ENCODE peak calls at places on chromosome 1, in eight cellular contexts. One of them, this sample, is unnamed.
A peak's percentile ranks its signal among the peaks of the same experiment; 100 is the strongest.

GRCh38 chr1:207847116-207847515 is 63.8 kb downstream of the CD34 start:
- DNase-seq in IMR-90: no peak
- DNase-seq in pancreas: no peak
- DNase-seq in adrenal gland: no peak
- DNase-seq in neuronal stem cell: no peak
- DNase-seq in PC-9: no peak
- DNase-seq in ovary: no peak
- DNase-seq in foreskin keratinocyte: peak; percentile 91
- DNase-seq in this sample: no peak

GRCh38 chr1:210736681-210737080 is 397.3 kb downstream of the KCNH1 start:
- DNase-seq in IMR-90: no peak
- DNase-seq in neuronal stem cell: no peak
- DNase-seq in foreskin keratinocyte: no peak
- DNase-seq in PC-9: no peak
- DNase-seq in ovary: no peak
- DNase-seq in adrenal gland: no peak
- DNase-seq in pancreas: no peak
- DNase-seq in this sample: no peak

GRCh38 chr1:87362063-87362833 is 33.6 kb downstream of the LMO4 start:
- DNase-seq in pancreas: no peak
- DNase-seq in foreskin keratinocyte: no peak
- DNase-seq in ovary: no peak
- DNase-seq in adrenal gland: no peak
- DNase-seq in PC-9: no peak
- DNase-seq in IMR-90: no peak
- DNase-seq in neuronal stem cell: no peak
- DNase-seq in this sample: no peak

GRCh38 chr1:201219481-201220387 is 29.1 kb downstream of the IGFN1 start:
- DNase-seq in PC-9: no peak
- DNase-seq in foreskin keratinocyte: no peak
- DNase-seq in IMR-90: no peak
- DNase-seq in pancreas: no peak
- DNase-seq in ovary: peak; percentile 7
- DNase-seq in adrenal gland: no peak
- DNase-seq in neuronal stem cell: no peak
- DNase-seq in this sample: no peak

GRCh38 chr1:8427986-8428385 is 110.1 kb downstream of the SLC45A1 start:
- DNase-seq in neuronal stem cell: no peak
- DNase-seq in pancreas: no peak
- DNase-seq in PC-9: no peak
- DNase-seq in ovary: no peak
- DNase-seq in adrenal gland: no peak
- DNase-seq in IMR-90: no peak
- DNase-seq in foreskin keratinocyte: no peak
- DNase-seq in this sample: no peak

GRCh38 chr1:14366361-14367018 is 232.0 kb upstream of the KAZN start:
- DNase-seq in pancreas: no peak
- DNase-seq in foreskin keratinocyte: no peak
- DNase-seq in PC-9: no peak
- DNase-seq in ovary: peak; percentile 45
- DNase-seq in IMR-90: no peak
- DNase-seq in neuronal stem cell: no peak
- DNase-seq in adrenal gland: no peak
- DNase-seq in this sample: no peak

GRCh38 chr1:66834926-66835325 is 33.9 kb upstream of the INSL5 start:
- DNase-seq in neuronal stem cell: no peak
- DNase-seq in adrenal gland: no peak
- DNase-seq in ovary: no peak
- DNase-seq in pancreas: no peak
- DNase-seq in PC-9: no peak
- DNase-seq in foreskin keratinocyte: no peak
- DNase-seq in IMR-90: no peak
- DNase-seq in this sample: no peak

GRCh38 chr1:227927971-227928741 is 19.6 kb downstream of the WNT9A start:
- DNase-seq in pancreas: no peak
- DNase-seq in PC-9: no peak
- DNase-seq in foreskin keratinocyte: no peak
- DNase-seq in IMR-90: no peak
- DNase-seq in adrenal gland: no peak
- DNase-seq in neuronal stem cell: no peak
- DNase-seq in ovary: no peak
- DNase-seq in this sample: no peak

GRCh38 chr1:22831729-22832413 is 121.2 kb downstream of the EPHB2 start:
- DNase-seq in ovary: no peak
- DNase-seq in adrenal gland: peak; percentile 84
- DNase-seq in PC-9: peak; percentile 94
- DNase-seq in IMR-90: peak; percentile 93
- DNase-seq in foreskin keratinocyte: peak; percentile 93
- DNase-seq in pancreas: no peak
- DNase-seq in neuronal stem cell: no peak
- DNase-seq in this sample: no peak

GRCh38 chr1:39317910-39318633 is 113.6 kb downstream of the MACF1 start:
- DNase-seq in neuronal stem cell: no peak
- DNase-seq in pancreas: no peak
- DNase-seq in adrenal gland: no peak
- DNase-seq in foreskin keratinocyte: no peak
- DNase-seq in ovary: no peak
- DNase-seq in PC-9: no peak
- DNase-seq in IMR-90: no peak
- DNase-seq in this sample: no peak

GRCh38 chr1:223727541-223727940 is 15.2 kb downstream of the CAPN2 start:
- DNase-seq in adrenal gland: no peak
- DNase-seq in IMR-90: peak; percentile 75
- DNase-seq in foreskin keratinocyte: no peak
- DNase-seq in pancreas: no peak
- DNase-seq in ovary: no peak
- DNase-seq in PC-9: no peak
- DNase-seq in neuronal stem cell: no peak
- DNase-seq in this sample: no peak
- H3K27ac ChIP-seq in adrenal gland: peak overlapping the region; percentile 3
- H3K27ac ChIP-seq in IMR-90: peak overlapping the region; percentile 87
- H3K27ac ChIP-seq in foreskin keratinocyte: no peak overlapping the region
- H3K27ac ChIP-seq in pancreas: no peak overlapping the region
- H3K27ac ChIP-seq in ovary: peak overlapping the region; percentile 70
- H3K27ac ChIP-seq in PC-9: no peak overlapping the region
- H3K27ac ChIP-seq in neuronal stem cell: no peak overlapping the region
- H3K27ac ChIP-seq in this sample: peak overlapping the region; percentile 65

GRCh38 chr1:170891872-170892271 is 43.5 kb upstream of the MROH9 start:
- DNase-seq in pancreas: no peak
- DNase-seq in IMR-90: no peak
- DNase-seq in ovary: no peak
- DNase-seq in neuronal stem cell: no peak
- DNase-seq in foreskin keratinocyte: no peak
- DNase-seq in PC-9: no peak
- DNase-seq in adrenal gland: no peak
- DNase-seq in this sample: no peak

GRCh38 chr1:170886460-170886859 is 48.9 kb upstream of the MROH9 start:
- DNase-seq in neuronal stem cell: no peak
- DNase-seq in adrenal gland: no peak
- DNase-seq in pancreas: no peak
- DNase-seq in foreskin keratinocyte: no peak
- DNase-seq in ovary: no peak
- DNase-seq in IMR-90: no peak
- DNase-seq in PC-9: no peak
- DNase-seq in this sample: no peak

GRCh38 chr1:170885551-170885950 is 49.8 kb upstream of the MROH9 start:
- DNase-seq in pancreas: no peak
- DNase-seq in foreskin keratinocyte: no peak
- DNase-seq in IMR-90: no peak
- DNase-seq in PC-9: no peak
- DNase-seq in neuronal stem cell: no peak
- DNase-seq in ovary: no peak
- DNase-seq in adrenal gland: peak; percentile 31
- DNase-seq in this sample: no peak

DNA sequence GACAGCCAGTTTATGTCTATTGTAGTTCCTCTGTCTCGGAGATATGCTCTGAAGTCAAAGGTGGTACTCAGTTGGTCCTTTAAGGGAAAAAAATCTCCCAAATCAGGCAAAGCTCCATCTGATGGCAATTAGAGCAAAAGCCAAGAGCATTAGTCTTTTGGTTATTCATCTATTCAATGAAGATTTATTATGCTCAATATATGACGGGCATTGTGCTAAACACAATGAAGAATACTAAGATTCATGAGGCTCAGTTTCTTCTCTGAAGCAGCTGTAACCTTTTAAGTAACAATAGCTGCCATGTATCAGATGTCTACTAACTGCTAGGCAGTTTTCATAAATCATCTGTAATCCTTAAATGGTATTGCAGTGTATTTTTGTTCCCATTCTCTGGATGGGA is 47.6 kb upstream of the MROH9 start:
- DNase-seq in foreskin keratinocyte: no peak
- DNase-seq in PC-9: no peak
- DNase-seq in pancreas: no peak
- DNase-seq in neuronal stem cell: no peak
- DNase-seq in ovary: no peak
- DNase-seq in adrenal gland: no peak
- DNase-seq in IMR-90: no peak
- DNase-seq in this sample: no peak
- H3K27ac ChIP-seq in foreskin keratinocyte: no peak overlapping the region
- H3K27ac ChIP-seq in PC-9: no peak overlapping the region
- H3K27ac ChIP-seq in pancreas: no peak overlapping the region
- H3K27ac ChIP-seq in neuronal stem cell: no peak overlapping the region
- H3K27ac ChIP-seq in ovary: no peak overlapping the region
- H3K27ac ChIP-seq in adrenal gland: no peak overlapping the region
- H3K27ac ChIP-seq in IMR-90: no peak overlapping the region
- H3K27ac ChIP-seq in this sample: no peak overlapping the region

DNA sequence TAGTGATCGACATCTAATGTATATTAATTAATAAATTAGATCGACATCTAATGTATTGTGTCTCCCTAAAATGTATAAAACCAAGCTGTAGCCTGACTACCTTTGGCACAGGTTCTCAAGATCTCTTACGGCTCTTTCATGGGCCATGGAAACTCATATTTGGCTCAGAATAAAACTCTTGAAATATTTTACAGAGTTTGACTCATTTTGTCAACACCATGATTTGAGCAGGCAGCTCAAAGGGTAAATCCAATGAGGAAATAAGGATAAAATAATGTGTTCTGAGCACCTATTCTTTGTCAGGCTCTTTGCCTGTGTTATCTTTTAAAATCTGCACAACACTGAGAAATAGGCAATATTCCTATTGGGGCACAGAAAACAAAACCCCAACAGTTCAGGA is 223.4 kb upstream of the DUSP10 start:
- DNase-seq in pancreas: no peak
- DNase-seq in IMR-90: no peak
- DNase-seq in adrenal gland: no peak
- DNase-seq in foreskin keratinocyte: no peak
- DNase-seq in neuronal stem cell: no peak
- DNase-seq in PC-9: peak; percentile 94
- DNase-seq in ovary: no peak
- DNase-seq in this sample: no peak
- H3K27ac ChIP-seq in pancreas: no peak overlapping the region
- H3K27ac ChIP-seq in IMR-90: no peak overlapping the region
- H3K27ac ChIP-seq in adrenal gland: no peak overlapping the region
- H3K27ac ChIP-seq in foreskin keratinocyte: no peak overlapping the region
- H3K27ac ChIP-seq in neuronal stem cell: no peak overlapping the region
- H3K27ac ChIP-seq in PC-9: peak overlapping the region; percentile 96
- H3K27ac ChIP-seq in ovary: no peak overlapping the region
- H3K27ac ChIP-seq in this sample: no peak overlapping the region

GRCh38 chr1:9559673-9560072 is 20.4 kb downstream of the SLC25A33 start:
- DNase-seq in pancreas: no peak
- DNase-seq in neuronal stem cell: no peak
- DNase-seq in PC-9: no peak
- DNase-seq in IMR-90: no peak
- DNase-seq in ovary: no peak
- DNase-seq in foreskin keratinocyte: no peak
- DNase-seq in adrenal gland: no peak
- DNase-seq in this sample: no peak

GRCh38 chr1:9555942-9556341 is 16.7 kb downstream of the SLC25A33 start:
- DNase-seq in IMR-90: no peak
- DNase-seq in ovary: no peak
- DNase-seq in PC-9: no peak
- DNase-seq in adrenal gland: no peak
- DNase-seq in neuronal stem cell: no peak
- DNase-seq in pancreas: no peak
- DNase-seq in foreskin keratinocyte: no peak
- DNase-seq in this sample: peak; percentile 84

GRCh38 chr1:9558946-9559545 is 19.8 kb downstream of the SLC25A33 start:
- DNase-seq in ovary: no peak
- DNase-seq in IMR-90: no peak
- DNase-seq in pancreas: no peak
- DNase-seq in adrenal gland: no peak
- DNase-seq in PC-9: no peak
- DNase-seq in foreskin keratinocyte: no peak
- DNase-seq in neuronal stem cell: no peak
- DNase-seq in this sample: no peak

GRCh38 chr1:9558271-9558945 is 19.1 kb downstream of the SLC25A33 start:
- DNase-seq in IMR-90: no peak
- DNase-seq in neuronal stem cell: no peak
- DNase-seq in pancreas: no peak
- DNase-seq in ovary: no peak
- DNase-seq in adrenal gland: no peak
- DNase-seq in foreskin keratinocyte: no peak
- DNase-seq in PC-9: no peak
- DNase-seq in this sample: no peak

DNA sequence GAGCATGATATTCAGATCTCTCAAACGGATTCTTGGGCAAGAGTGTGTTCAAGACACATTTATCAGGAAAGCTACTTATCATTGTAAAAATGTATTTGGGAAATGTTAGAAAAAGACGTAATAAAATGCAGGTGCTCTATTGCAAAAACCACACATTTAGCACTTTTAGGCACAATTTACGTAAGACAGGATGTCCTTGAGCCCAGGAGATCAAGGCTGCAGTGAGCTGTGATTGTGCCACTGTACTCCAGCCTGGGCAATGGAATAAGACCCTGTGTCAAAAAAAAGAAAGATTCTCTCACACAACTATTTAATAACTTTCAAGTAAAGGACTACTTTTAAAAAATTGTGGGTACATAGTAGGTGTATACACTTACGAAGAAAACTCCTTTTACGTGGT is 18.4 kb downstream of the SLC25A33 start:
- DNase-seq in PC-9: no peak
- DNase-seq in ovary: no peak
- DNase-seq in foreskin keratinocyte: no peak
- DNase-seq in neuronal stem cell: no peak
- DNase-seq in pancreas: no peak
- DNase-seq in adrenal gland: no peak
- DNase-seq in IMR-90: no peak
- DNase-seq in this sample: no peak
- H3K27ac ChIP-seq in PC-9: no peak overlapping the region
- H3K27ac ChIP-seq in ovary: no peak overlapping the region
- H3K27ac ChIP-seq in foreskin keratinocyte: no peak overlapping the region
- H3K27ac ChIP-seq in neuronal stem cell: no peak overlapping the region
- H3K27ac ChIP-seq in pancreas: no peak overlapping the region
- H3K27ac ChIP-seq in adrenal gland: no peak overlapping the region
- H3K27ac ChIP-seq in IMR-90: no peak overlapping the region
- H3K27ac ChIP-seq in this sample: peak overlapping the region; percentile 98